ENCODE peak calls at places on chromosomes 4 and X, in nine cellular contexts. I, S, K, Q, U, O, B, C and H are unnamed samples.

GRCh38 chrX:97389761-97390192 is 506.1 kb downstream of the RPA4 start:
- DNase-seq in I (peak), U (no peak), K (no peak), C (no peak), B (no peak), Q (no peak), O (peak), S (no peak), H (no peak)

GRCh38 chr4:123408471-123409084 is 12.0 kb downstream of the SPRY1 start:
- DNase-seq in O (no peak), I (no peak), S (no peak), U (no peak), Q (no peak), C (no peak), K (peak), B (no peak), H (no peak)

GRCh38 chr4:188031751-188032150 is 36.2 kb downstream of the ZFP42 start:
- DNase-seq in O (no peak), B (no peak), I (no peak), U (no peak), Q (no peak), C (no peak), S (no peak), K (no peak), H (no peak)

GRCh38 chr4:112975567-112976355 is 73.7 kb upstream of the ANK2 start:
- DNase-seq in I (peak), B (no peak), Q (no peak), C (no peak), K (no peak), O (peak), S (no peak), U (no peak), H (no peak)

GRCh38 chr4:96448315-96448872 is 608.5 kb downstream of the PDHA2 start:
- DNase-seq in U (no peak), C (no peak), S (no peak), O (no peak), K (no peak), B (no peak), I (no peak), Q (no peak), H (no peak)

GRCh38 chr4:58075724-58076123 is 965.5 kb upstream of the IGFBP7 start:
- DNase-seq in Q (no peak), B (no peak), I (no peak), K (no peak), C (no peak), U (no peak), S (no peak), O (no peak), H (no peak)

GRCh38 chrX:115345654-115346014 is 56.1 kb downstream of the LUZP4 start:
- DNase-seq in I (no peak), C (no peak), S (no peak), Q (no peak), O (peak), U (no peak), B (no peak), K (no peak), H (no peak)

GRCh38 chr4:42671431-42672194 is 14.7 kb upstream of the ATP8A1 start:
- DNase-seq in C (no peak), O (no peak), S (peak), I (no peak), Q (no peak), B (no peak), K (no peak), U (no peak), H (no peak)

GRCh38 chr4:135256111-135256510 is 1054.5 kb upstream of the PABPC4L start:
- DNase-seq in S (no peak), Q (no peak), O (peak), I (peak), C (no peak), U (no peak), K (no peak), B (no peak), H (no peak)

GRCh38 chr4:137238456-137238855 is 293.8 kb downstream of the PCDH18 start:
- DNase-seq in K (no peak), Q (no peak), O (no peak), I (no peak), S (no peak), C (no peak), U (no peak), B (no peak), H (no peak)

GRCh38 chr4:184824776-184825393 is 883 bp downstream of the ACSL1 start:
- DNase-seq in I (no peak), S (peak), C (no peak), O (no peak), U (no peak), K (no peak), B (peak), Q (no peak), H (no peak)

GRCh38 chrX:107204063-107204605 is 2.1 kb downstream of the NUP62CL start:
- DNase-seq in Q (no peak), O (no peak), C (no peak), U (no peak), B (no peak), K (peak), I (no peak), S (no peak), H (no peak)

GRCh38 chrX:69000857-69001256 is 164.4 kb downstream of the PJA1 start:
- DNase-seq in C (no peak), K (no peak), B (no peak), Q (no peak), I (no peak), O (no peak), S (no peak), U (no peak), H (no peak)

GRCh38 chr4:8080754-8081065 is 77.9 kb downstream of the ABLIM2 start:
- DNase-seq in C (no peak), Q (no peak), I (no peak), S (no peak), U (peak), O (no peak), B (no peak), K (no peak), H (no peak)

GRCh38 chr4:73866236-73866635 is 3.0 kb upstream of the CXCL1 start:
- DNase-seq in I (no peak), O (no peak), Q (no peak), C (no peak), U (no peak), S (no peak), K (no peak), B (no peak), H (no peak)

GRCh38 chr4:73867783-73868182 is 1.4 kb upstream of the CXCL1 start:
- DNase-seq in O (peak), C (no peak), Q (no peak), K (no peak), B (no peak), U (no peak), I (no peak), S (no peak), H (no peak)

GRCh38 chr4:73870260-73870659 is 1.1 kb downstream of the CXCL1 start:
- DNase-seq in C (no peak), U (no peak), K (no peak), B (no peak), S (no peak), O (no peak), I (no peak), Q (no peak), H (peak)

GRCh38 chr4:73869130-73870055 is at the start of gene CXCL1:
- DNase-seq in B (peak), C (peak), Q (peak), S (no peak), O (peak), K (peak), I (peak), U (peak), H (peak)

GRCh38 chr4:73868206-73869129 is 725 bp upstream of the CXCL1 start:
- DNase-seq in U (no peak), S (no peak), O (no peak), C (no peak), B (no peak), K (no peak), I (no peak), Q (no peak), H (no peak)
- H3K27ac ChIP-seq in U (peak), S (no peak), O (no peak), C (peak), B (peak), K (no peak), I (no peak), Q (peak), H (no peak)

DNA sequence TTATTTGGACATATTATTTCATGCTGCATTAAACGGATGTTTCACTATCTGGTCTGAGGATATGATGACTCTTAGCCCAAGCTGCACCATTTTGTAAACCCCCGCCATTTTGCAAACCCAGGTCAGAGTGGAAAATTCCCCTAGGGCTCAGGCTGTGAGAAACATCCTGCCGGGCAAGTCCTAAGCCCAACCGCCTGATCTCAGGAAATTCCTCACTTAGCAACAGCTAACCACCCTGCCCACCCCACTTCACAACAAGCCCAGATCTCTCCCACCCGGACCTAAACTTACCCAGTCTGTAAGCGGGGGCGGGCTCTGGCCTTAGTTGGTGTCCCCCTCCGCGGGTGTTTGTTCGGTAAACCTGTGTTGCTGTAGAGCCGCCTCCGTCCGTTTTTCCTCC is 2747.1 kb downstream of the PCDH7 start:
- DNase-seq in U (no peak), C (no peak), B (no peak), O (no peak), S (no peak), I (no peak), Q (no peak), K (no peak), H (no peak)
- H3K27ac ChIP-seq in U (no peak), C (no peak), B (no peak), O (no peak), S (no peak), I (no peak), Q (no peak), K (no peak), H (no peak)

GRCh38 chr4:108840426-108840975 is 77.6 kb upstream of the ETNPPL start:
- DNase-seq in B (no peak), O (no peak), S (no peak), I (no peak), C (no peak), Q (no peak), K (no peak), U (no peak), H (no peak)
- H3K27ac ChIP-seq in B (no peak), O (no peak), S (no peak), I (no peak), C (no peak), Q (no peak), K (no peak), U (no peak), H (no peak)

GRCh38 chr4:26105815-26106699 is 192.0 kb downstream of the SMIM20 start:
- DNase-seq in B (no peak), C (no peak), I (peak), K (no peak), Q (no peak), S (no peak), O (peak), U (no peak), H (no peak)

GRCh38 chr4:26108024-26108423 is 194.0 kb downstream of the SMIM20 start:
- DNase-seq in B (no peak), K (no peak), O (no peak), Q (no peak), C (no peak), I (no peak), S (no peak), U (no peak), H (no peak)

GRCh38 chr4:26104056-26104685 is 190.2 kb downstream of the SMIM20 start:
- DNase-seq in Q (no peak), U (no peak), S (no peak), I (no peak), C (no peak), O (no peak), B (no peak), K (no peak), H (no peak)

GRCh38 chr4:26110493-26110892 is 196.5 kb downstream of the SMIM20 start:
- DNase-seq in Q (no peak), I (no peak), U (no peak), C (no peak), O (no peak), K (no peak), S (no peak), B (no peak), H (no peak)

DNA sequence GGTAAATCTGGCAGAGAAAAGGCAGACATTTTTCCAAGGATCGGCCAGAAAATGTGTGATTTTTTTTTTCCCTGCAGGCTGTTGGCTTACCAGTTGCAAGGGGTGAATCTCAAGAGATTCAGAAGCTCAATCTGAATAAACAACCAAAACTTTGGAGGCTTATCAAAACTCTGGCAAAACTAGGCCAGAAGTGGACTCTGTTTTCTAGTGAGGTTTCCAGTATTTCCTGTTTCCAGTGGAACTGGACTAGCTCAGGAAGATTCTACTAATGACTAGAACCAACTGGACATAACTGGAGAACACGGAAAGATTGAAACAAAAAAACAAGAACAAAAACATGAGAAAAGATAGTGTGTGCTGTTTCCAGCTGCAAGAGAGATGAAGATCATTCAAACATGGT is 191.4 kb downstream of the SMIM20 start:
- DNase-seq in O (no peak), I (no peak), S (no peak), C (no peak), Q (no peak), B (no peak), K (no peak), U (no peak), H (no peak)
- H3K27ac ChIP-seq in O (no peak), I (no peak), S (no peak), C (no peak), Q (no peak), B (no peak), K (no peak), U (peak), H (no peak)

DNA sequence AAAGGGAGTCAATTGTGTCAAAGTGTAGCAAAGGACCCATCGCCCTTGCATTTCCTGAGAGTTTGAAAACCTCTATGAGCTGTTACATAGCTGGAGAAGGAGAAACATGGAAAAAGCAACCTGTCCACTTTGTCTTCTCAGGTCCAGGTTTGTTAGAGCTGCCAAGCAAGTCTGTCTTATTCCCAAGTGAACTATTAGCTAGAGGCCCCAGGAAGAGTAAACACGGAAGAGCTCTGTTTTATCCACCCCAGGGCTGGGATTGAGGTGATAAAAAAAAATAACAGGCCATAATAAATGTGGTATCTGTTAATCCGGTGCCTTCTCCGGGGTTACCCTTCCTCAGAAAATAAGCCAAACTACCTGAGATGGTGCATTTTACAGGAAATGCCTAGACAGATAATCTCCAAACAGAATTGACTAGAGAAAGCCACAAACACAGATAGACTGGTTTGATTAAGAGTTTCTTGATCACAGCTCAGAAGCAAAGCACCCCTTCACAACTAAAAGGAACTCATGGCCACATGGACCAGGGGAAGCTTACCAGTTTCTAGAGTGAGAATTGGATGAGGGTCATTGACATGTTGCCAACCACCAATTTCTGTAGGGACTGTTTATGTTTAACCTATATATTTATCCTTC is 35.9 kb upstream of the RELL1 start:
- DNase-seq in Q (no peak), C (no peak), B (no peak), U (no peak), I (no peak), K (no peak), S (no peak), O (no peak), H (no peak)
- H3K27ac ChIP-seq in Q (no peak), C (no peak), B (no peak), U (no peak), I (no peak), K (no peak), S (no peak), O (no peak), H (no peak)